ENCODE peak calls at places on chromosomes 11 and 22, in five cellular contexts. I is sigmoid colon; C is testis; R is CD4-positive, alpha-beta T cell; K is neuronal stem cell. L is an unnamed sample.

GRCh38 chr11:85815186-85815911 is 4.4 kb upstream of the SYTL2 start:
- DNase-seq in I (no peak), C (no peak), R (no peak), K (no peak), L (no peak)

GRCh38 chr11:112822478-112823274 is 138.5 kb upstream of the NCAM1 start:
- DNase-seq in I (no peak), C (no peak), R (no peak), K (no peak), L (no peak)

GRCh38 chr22:28142361-28142801 is 223.3 kb upstream of the PITPNB start:
- DNase-seq in I (no peak), C (no peak), R (no peak), K (no peak), L (no peak)

GRCh38 chr11:130203766-130204702 is 44.5 kb downstream of the ST14 start:
- DNase-seq in I (peak; percentile 30), C (no peak), R (no peak), K (no peak), L (no peak)

GRCh38 chr11:130246719-130247118 is 68.0 kb downstream of the ZBTB44 start:
- DNase-seq in I (no peak), C (no peak), R (no peak), K (no peak), L (no peak)

GRCh38 chr22:28986366-28986765 is 75.3 kb downstream of the C22orf31 start:
- DNase-seq in I (no peak), C (no peak), R (no peak), K (no peak), L (no peak)

GRCh38 chr11:6452219-6452618 is 11.4 kb upstream of the HPX start:
- DNase-seq in I (no peak), C (no peak), R (no peak), K (no peak), L (no peak)

GRCh38 chr22:25688627-25689026 is 53.4 kb upstream of the MYO18B start:
- DNase-seq in I (no peak), C (no peak), R (no peak), K (no peak), L (no peak)

GRCh38 chr11:92979176-92979575 is 9.7 kb downstream of the MTNR1B start:
- DNase-seq in I (no peak), C (no peak), R (no peak), K (no peak), L (no peak)

GRCh38 chr11:63554901-63555218 is 8.3 kb downstream of the PLAAT2 start:
- DNase-seq in I (no peak), C (no peak), R (no peak), K (no peak), L (no peak)

GRCh38 chr11:122059565-122059964 is 56.5 kb downstream of the BLID start:
- DNase-seq in I (no peak), C (no peak), R (no peak), K (no peak), L (no peak)

GRCh38 chr22:24554316-24555159 is at the start of gene GUCD1:
- DNase-seq in I (no peak), C (peak; percentile 25), R (peak; percentile 6), K (no peak), L (no peak)

GRCh38 chr11:50174975-50175374 is 142.3 kb downstream of the OR4C45 start:
- DNase-seq in I (no peak), C (no peak), R (no peak), K (no peak), L (no peak)
- H3K9me3 ChIP-seq in I (no peaks in the 10 kb centered on the region), C (no peaks in the 10 kb centered on the region), R (no peaks in the 10 kb centered on the region), K (no peaks in the 10 kb centered on the region), L (no peaks in the 10 kb centered on the region)

GRCh38 chr11:68480855-68481510 is 20.4 kb downstream of the PPP6R3 start:
- DNase-seq in I (no peak), C (no peak), R (no peak), K (no peak), L (no peak)
- H3K9me3 ChIP-seq in I (no peaks in the 10 kb centered on the region), C (no peaks in the 10 kb centered on the region), R (no peaks in the 10 kb centered on the region), K (peaks cover 52% of the 10 kb centered on the region), L (no peaks in the 10 kb centered on the region)

GRCh38 chr11:67532889-67533288 is 9.6 kb upstream of the CABP2 start:
- DNase-seq in I (no peak), C (no peak), R (no peak), K (no peak), L (no peak)

GRCh38 chr11:67538306-67538705 is 15.1 kb upstream of the CABP2 start:
- DNase-seq in I (peak; percentile 15), C (no peak), R (no peak), K (no peak), L (no peak)

GRCh38 chr11:67538823-67539505 is 15.7 kb upstream of the CABP2 start:
- DNase-seq in I (peak; percentile 40), C (no peak), R (no peak), K (no peak), L (no peak)

GRCh38 chr11:67534070-67534679 is 10.9 kb upstream of the CABP2 start:
- DNase-seq in I (no peak), C (no peak), R (no peak), K (peak; percentile 15), L (no peak)

DNA sequence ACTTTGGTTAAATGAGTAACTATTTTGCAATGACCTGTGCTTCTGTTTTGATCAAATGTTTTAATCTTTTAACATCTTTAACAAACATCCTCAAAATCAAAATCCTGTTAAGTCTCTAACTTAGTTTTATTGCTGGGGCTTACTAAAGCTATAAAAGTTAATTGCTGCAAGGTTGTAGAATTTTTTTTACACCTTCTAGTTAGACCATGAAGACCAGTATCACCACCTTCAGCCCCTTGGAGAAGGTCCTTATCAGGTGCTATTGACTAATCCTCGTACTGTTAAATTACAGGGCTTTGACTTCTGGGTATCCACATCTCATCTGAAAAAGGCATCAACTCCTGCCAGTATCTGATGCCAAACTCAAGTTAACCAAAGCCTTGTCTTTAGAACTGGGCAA is 12.3 kb upstream of the CABP2 start:
- DNase-seq in I (no peak), C (no peak), R (no peak), K (no peak), L (no peak)
- H3K9me3 ChIP-seq in I (no peaks in the 10 kb centered on the region), C (no peaks in the 10 kb centered on the region), R (peaks cover 8% of the 10 kb centered on the region), K (peaks cover 19% of the 10 kb centered on the region), L (no peaks in the 10 kb centered on the region)

GRCh38 chr22:48670317-48670716 is 1157.4 kb downstream of the BRD1 start:
- DNase-seq in I (no peak), C (no peak), R (no peak), K (no peak), L (no peak)
- H3K9me3 ChIP-seq in I (peaks cover 5% of the 10 kb centered on the region), C (no peaks in the 10 kb centered on the region), R (peaks cover 9% of the 10 kb centered on the region), K (peaks cover 2% of the 10 kb centered on the region), L (peaks cover 20% of the 10 kb centered on the region)

DNA sequence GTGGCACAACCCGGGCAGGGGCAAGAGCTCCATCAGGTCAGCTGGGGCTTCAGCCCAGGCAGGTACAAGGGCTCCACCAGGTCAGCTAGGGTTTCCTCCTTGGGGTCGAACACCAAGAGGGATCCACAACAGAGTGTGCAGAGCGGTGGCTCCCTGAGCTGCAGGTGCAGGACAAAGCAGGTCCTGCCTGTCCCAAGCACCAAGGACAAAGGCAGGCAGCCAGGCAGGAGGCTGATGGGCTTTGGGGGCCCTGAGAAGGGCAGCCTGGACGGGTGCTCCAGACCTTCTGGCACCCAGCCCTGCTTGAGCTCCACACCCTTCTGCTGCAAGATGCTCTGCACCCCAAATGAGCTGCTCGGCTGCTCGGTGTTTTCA is 1510.8 kb downstream of the BRD1 start:
- DNase-seq in I (peak; percentile 37), C (no peak), R (no peak), K (no peak), L (no peak)
- H3K9me3 ChIP-seq in I (no peaks in the 10 kb centered on the region), C (no peaks in the 10 kb centered on the region), R (peaks cover 3% of the 10 kb centered on the region), K (no peaks in the 10 kb centered on the region), L (no peaks in the 10 kb centered on the region)

DNA sequence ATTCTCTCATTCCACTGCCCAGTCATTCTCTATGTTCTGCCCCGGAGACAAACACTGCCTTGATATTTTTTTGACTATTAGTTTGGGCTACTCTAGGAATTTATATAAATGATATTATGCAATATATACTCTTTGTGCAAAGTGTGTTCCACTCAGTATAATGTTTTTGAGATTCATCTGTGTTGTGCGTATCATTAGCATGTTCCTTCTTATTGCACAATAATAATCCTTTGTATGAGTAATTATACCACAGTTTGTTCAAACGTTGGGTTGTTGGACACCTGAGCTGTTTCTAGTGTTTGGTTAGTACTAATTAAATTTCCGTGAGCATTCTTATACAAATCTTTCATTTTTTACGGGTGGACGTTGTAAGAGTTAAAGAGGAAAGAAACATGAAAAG is 390.6 kb downstream of the GUCY1A2 start:
- DNase-seq in I (no peak), C (no peak), R (no peak), K (no peak), L (no peak)
- H3K9me3 ChIP-seq in I (no peaks in the 10 kb centered on the region), C (no peaks in the 10 kb centered on the region), R (no peaks in the 10 kb centered on the region), K (no peaks in the 10 kb centered on the region), L (no peaks in the 10 kb centered on the region)

GRCh38 chr22:49115186-49115585 is 712.5 kb downstream of the BRD1 start:
- DNase-seq in I (no peak), C (no peak), R (no peak), K (no peak), L (no peak)

GRCh38 chr22:49116021-49116420 is 711.7 kb downstream of the BRD1 start:
- DNase-seq in I (no peak), C (no peak), R (no peak), K (no peak), L (no peak)

GRCh38 chr22:49113758-49114157 is 713.9 kb downstream of the BRD1 start:
- DNase-seq in I (no peak), C (no peak), R (no peak), K (no peak), L (no peak)

GRCh38 chr22:49119551-49119952 is 708.1 kb downstream of the BRD1 start:
- DNase-seq in I (no peak), C (no peak), R (no peak), K (no peak), L (peak; percentile 73)

DNA sequence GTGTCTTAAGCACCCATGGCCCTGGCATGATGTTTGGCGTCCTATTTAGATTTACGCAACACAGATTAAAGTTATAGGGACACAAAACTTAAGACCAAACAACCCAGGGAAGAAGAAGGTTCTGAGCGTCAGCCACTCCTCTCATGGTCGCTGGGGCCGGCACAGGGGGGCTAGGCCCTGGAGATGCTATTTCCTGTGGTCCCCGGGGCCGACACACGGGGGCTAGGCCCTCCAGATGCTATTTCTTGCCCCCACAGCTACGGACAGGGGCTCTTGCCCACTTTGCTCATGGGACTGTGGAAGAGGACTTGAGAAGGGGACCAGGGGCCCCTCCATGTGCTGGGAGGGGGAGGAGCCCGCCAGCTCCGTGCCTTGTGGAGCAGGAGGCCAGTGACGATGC is 711.2 kb downstream of the BRD1 start:
- DNase-seq in I (no peak), C (no peak), R (no peak), K (no peak), L (no peak)
- H3K9me3 ChIP-seq in I (no peaks in the 10 kb centered on the region), C (no peaks in the 10 kb centered on the region), R (no peaks in the 10 kb centered on the region), K (no peaks in the 10 kb centered on the region), L (no peaks in the 10 kb centered on the region)

GRCh38 chr11:134529212-134530096 is 117.4 kb upstream of the B3GAT1 start:
- DNase-seq in I (peak; percentile 61), C (peak; percentile 18), R (no peak), K (no peak), L (no peak)
- H3K9me3 ChIP-seq in I (no peaks in the 10 kb centered on the region), C (no peaks in the 10 kb centered on the region), R (no peaks in the 10 kb centered on the region), K (no peaks in the 10 kb centered on the region), L (no peaks in the 10 kb centered on the region)

DNA sequence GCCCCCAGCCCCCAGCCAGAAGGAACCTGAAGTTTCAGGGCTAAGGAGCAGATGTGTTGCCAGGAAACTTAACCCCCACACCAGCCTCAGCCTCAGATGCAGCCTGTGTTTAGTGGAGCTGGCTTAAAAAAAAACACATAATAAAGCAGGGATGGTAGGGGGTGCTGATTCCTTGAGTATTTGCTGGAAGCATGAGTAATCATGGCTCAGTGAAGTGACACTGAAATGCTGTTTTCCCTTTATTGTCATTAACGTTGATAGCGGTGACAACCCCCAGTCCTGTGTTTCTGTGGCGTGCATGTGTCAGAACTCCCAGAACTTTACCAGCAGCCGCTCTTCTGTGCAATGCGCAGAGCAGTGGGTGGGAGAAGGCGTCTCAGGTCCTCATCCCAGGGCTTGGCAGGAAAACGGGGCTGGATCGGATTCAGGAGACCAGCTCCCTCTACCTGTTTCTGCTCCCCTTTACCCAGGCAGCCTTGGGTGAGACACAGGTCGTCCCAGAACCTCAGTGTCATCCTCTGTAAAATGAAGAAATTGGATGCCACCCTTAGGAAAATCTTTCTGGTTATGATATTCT is 1282.1 kb downstream of the TBC1D22A start:
- DNase-seq in I (no peak), C (no peak), R (no peak), K (no peak), L (no peak)
- H3K9me3 ChIP-seq in I (no peaks in the 10 kb centered on the region), C (no peaks in the 10 kb centered on the region), R (no peaks in the 10 kb centered on the region), K (no peaks in the 10 kb centered on the region), L (no peaks in the 10 kb centered on the region)